ENCODE peak calls at places on chromosomes 7 and 10, in eight cellular contexts. W is spleen, E is BJ, Y is uterus, K is thyroid gland, R is IMR-90, F is endodermal cell, U is tibial artery. G is an unnamed sample. For H3K36me3, the result is how much of the 10 kb centered on the place peaks cover.

GRCh38 chr7:124390301-124390700 is 357.4 kb upstream of the TMEM229A start:
- DNase-seq in W (no peak), E (no peak), Y (no peak), K (no peak), R (no peak), F (no peak), U (no peak), G (no peak)

GRCh38 chr7:100895956-100896742 is 461 bp upstream of the ACHE start:
- DNase-seq in W (peak), E (no peak), Y (no peak), K (peak), R (no peak), F (peak), U (no peak), G (peak)

GRCh38 chr10:119706521-119707278 is 19.1 kb upstream of the INPP5F start:
- DNase-seq in W (no peak), E (no peak), Y (no peak), K (no peak), R (no peak), F (peak), U (no peak), G (no peak)

GRCh38 chr7:99860281-99861127 is 16.3 kb downstream of the OR2AE1 start:
- DNase-seq in W (no peak), E (peak), Y (no peak), K (no peak), R (peak), F (no peak), U (peak), G (no peak)

GRCh38 chr7:35869810-35870209 is 69.0 kb downstream of the SEPTIN7 start:
- DNase-seq in W (no peak), E (peak), Y (no peak), K (no peak), R (peak), F (no peak), U (no peak), G (no peak)

GRCh38 chr7:155471728-155472127 is 13.8 kb downstream of the EN2 start:
- DNase-seq in W (no peak), E (no peak), Y (no peak), K (no peak), R (no peak), F (peak), U (no peak), G (no peak)

GRCh38 chr10:7928511-7928910 is 110.2 kb downstream of the TAF3 start:
- DNase-seq in W (no peak), E (no peak), Y (no peak), K (no peak), R (no peak), F (no peak), U (no peak), G (no peak)

GRCh38 chr10:73876157-73876556 is 1.8 kb upstream of the CAMK2G start:
- DNase-seq in W (peak), E (no peak), Y (no peak), K (no peak), R (no peak), F (peak), U (no peak), G (no peak)

GRCh38 chr10:72110677-72111401 is 22.5 kb upstream of the SPOCK2 start:
- DNase-seq in W (no peak), E (no peak), Y (no peak), K (no peak), R (no peak), F (no peak), U (no peak), G (no peak)

GRCh38 chr7:43647314-43647691 is 64.4 kb downstream of the STK17A start:
- DNase-seq in W (no peak), E (no peak), Y (peak), K (no peak), R (peak), F (peak), U (no peak), G (no peak)

GRCh38 chr10:14880201-14880600 is 1.5 kb downstream of the SUV39H2 start:
- DNase-seq in W (no peak), E (no peak), Y (no peak), K (no peak), R (no peak), F (peak), U (no peak), G (no peak)

GRCh38 chr10:86256690-86257315 is 109.8 kb downstream of the GRID1 start:
- DNase-seq in W (no peak), E (no peak), Y (no peak), K (no peak), R (no peak), F (peak), U (no peak), G (no peak)

GRCh38 chr10:79202188-79203013 is 133.6 kb downstream of the ZMIZ1 start:
- DNase-seq in W (peak), E (no peak), Y (no peak), K (peak), R (peak), F (peak), U (no peak), G (no peak)

GRCh38 chr10:123897146-123897545 is 5.5 kb upstream of the CPXM2 start:
- DNase-seq in W (no peak), E (no peak), Y (no peak), K (no peak), R (no peak), F (peak), U (no peak), G (no peak)

GRCh38 chr7:142860968-142861367 is 6.1 kb downstream of the EPHB6 start:
- DNase-seq in W (no peak), E (no peak), Y (no peak), K (no peak), R (no peak), F (peak), U (no peak), G (no peak)

GRCh38 chr7:37318541-37318940 is 130.1 kb downstream of the ELMO1 start:
- DNase-seq in W (no peak), E (no peak), Y (no peak), K (no peak), R (no peak), F (no peak), U (no peak), G (no peak)

GRCh38 chr7:37320840-37321468 is 127.7 kb downstream of the ELMO1 start:
- DNase-seq in W (no peak), E (no peak), Y (no peak), K (no peak), R (no peak), F (no peak), U (no peak), G (no peak)

GRCh38 chr7:37323912-37324430 is 124.7 kb downstream of the ELMO1 start:
- DNase-seq in W (no peak), E (no peak), Y (no peak), K (no peak), R (no peak), F (no peak), U (no peak), G (no peak)

GRCh38 chr7:37320140-37320839 is 128.4 kb downstream of the ELMO1 start:
- DNase-seq in W (no peak), E (no peak), Y (no peak), K (no peak), R (no peak), F (no peak), U (no peak), G (no peak)

DNA sequence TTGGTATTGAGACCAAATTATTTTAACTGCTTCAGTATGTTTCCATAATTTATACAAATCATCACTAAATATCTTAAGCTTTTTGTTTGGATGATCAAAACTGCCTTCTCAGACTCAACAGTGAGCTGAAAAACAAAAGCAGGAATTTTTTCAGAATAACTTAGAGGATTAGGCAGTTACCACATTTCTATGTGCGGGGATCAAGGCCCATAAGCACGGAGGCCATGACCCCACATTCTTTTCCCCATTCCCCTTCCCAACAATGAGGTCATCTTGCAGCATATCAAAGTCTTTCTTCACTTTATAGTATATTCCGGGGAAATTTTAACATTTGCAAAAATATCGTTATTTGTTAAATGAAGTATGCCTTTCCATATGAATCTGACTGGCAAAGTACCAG is 125.8 kb downstream of the ELMO1 start:
- DNase-seq in W (no peak), E (no peak), Y (no peak), K (no peak), R (no peak), F (no peak), U (no peak), G (no peak)
- H3K36me3 ChIP-seq in W (under half), E (under half), Y (under half), K (under half), R (under half), F (under half), U (under half), G (under half)

GRCh38 chr7:44884553-44885393 is 557 bp downstream of the PURB start:
- DNase-seq in W (peak), E (no peak), Y (peak), K (peak), R (peak), F (peak), U (peak), G (peak)

GRCh38 chr7:44881610-44882009 is 3.7 kb downstream of the PURB start:
- DNase-seq in W (no peak), E (no peak), Y (no peak), K (no peak), R (peak), F (no peak), U (no peak), G (no peak)

GRCh38 chr7:44881066-44881600 is 4.2 kb downstream of the PURB start:
- DNase-seq in W (no peak), E (no peak), Y (no peak), K (no peak), R (no peak), F (no peak), U (no peak), G (no peak)

GRCh38 chr7:44883961-44884360 is 1.4 kb downstream of the PURB start:
- DNase-seq in W (no peak), E (no peak), Y (no peak), K (no peak), R (no peak), F (no peak), U (no peak), G (no peak)

GRCh38 chr7:44882899-44883298 is 2.4 kb downstream of the PURB start:
- DNase-seq in W (no peak), E (no peak), Y (no peak), K (no peak), R (peak), F (no peak), U (no peak), G (no peak)
- H3K36me3 ChIP-seq in W (under half), E (under half), Y (under half), K (under half), R (under half), F (half or more), U (under half), G (under half)

GRCh38 chr10:111384556-111384955 is 307.7 kb downstream of the ADRA2A start:
- DNase-seq in W (no peak), E (no peak), Y (no peak), K (no peak), R (no peak), F (no peak), U (no peak), G (no peak)
- H3K36me3 ChIP-seq in W (under half), E (under half), Y (under half), K (under half), R (under half), F (under half), U (under half), G (under half)

GRCh38 chr10:97380513-97380912 is 20.6 kb downstream of the RRP12 start:
- DNase-seq in W (no peak), E (no peak), Y (no peak), K (no peak), R (no peak), F (peak), U (no peak), G (no peak)

GRCh38 chr10:97372233-97372875 is 28.8 kb downstream of the RRP12 start:
- DNase-seq in W (peak), E (no peak), Y (no peak), K (no peak), R (no peak), F (no peak), U (no peak), G (no peak)

GRCh38 chr10:97373456-97373855 is 27.7 kb downstream of the RRP12 start:
- DNase-seq in W (peak), E (no peak), Y (no peak), K (no peak), R (no peak), F (no peak), U (no peak), G (no peak)

GRCh38 chr10:97378933-97379921 is 21.9 kb downstream of the RRP12 start:
- DNase-seq in W (peak), E (no peak), Y (no peak), K (no peak), R (no peak), F (peak), U (no peak), G (no peak)

GRCh38 chr10:97376413-97376812 is 24.7 kb downstream of the RRP12 start:
- DNase-seq in W (peak), E (no peak), Y (no peak), K (no peak), R (no peak), F (no peak), U (no peak), G (no peak)
- H3K36me3 ChIP-seq in W (half or more), E (under half), Y (under half), K (under half), R (under half), F (under half), U (half or more), G (half or more)

GRCh38 chr7:843230-843629 is 11.0 kb downstream of the SUN1 start:
- DNase-seq in W (peak), E (no peak), Y (no peak), K (no peak), R (no peak), F (no peak), U (no peak), G (no peak)

GRCh38 chr7:837001-837400 is 4.7 kb downstream of the SUN1 start:
- DNase-seq in W (peak), E (no peak), Y (no peak), K (no peak), R (no peak), F (no peak), U (peak), G (no peak)

GRCh38 chr7:841943-842342 is 9.7 kb downstream of the SUN1 start:
- DNase-seq in W (peak), E (no peak), Y (no peak), K (no peak), R (no peak), F (no peak), U (no peak), G (no peak)

GRCh38 chr7:842436-843031 is 10.3 kb downstream of the SUN1 start:
- DNase-seq in W (peak), E (no peak), Y (peak), K (no peak), R (no peak), F (no peak), U (no peak), G (no peak)

DNA sequence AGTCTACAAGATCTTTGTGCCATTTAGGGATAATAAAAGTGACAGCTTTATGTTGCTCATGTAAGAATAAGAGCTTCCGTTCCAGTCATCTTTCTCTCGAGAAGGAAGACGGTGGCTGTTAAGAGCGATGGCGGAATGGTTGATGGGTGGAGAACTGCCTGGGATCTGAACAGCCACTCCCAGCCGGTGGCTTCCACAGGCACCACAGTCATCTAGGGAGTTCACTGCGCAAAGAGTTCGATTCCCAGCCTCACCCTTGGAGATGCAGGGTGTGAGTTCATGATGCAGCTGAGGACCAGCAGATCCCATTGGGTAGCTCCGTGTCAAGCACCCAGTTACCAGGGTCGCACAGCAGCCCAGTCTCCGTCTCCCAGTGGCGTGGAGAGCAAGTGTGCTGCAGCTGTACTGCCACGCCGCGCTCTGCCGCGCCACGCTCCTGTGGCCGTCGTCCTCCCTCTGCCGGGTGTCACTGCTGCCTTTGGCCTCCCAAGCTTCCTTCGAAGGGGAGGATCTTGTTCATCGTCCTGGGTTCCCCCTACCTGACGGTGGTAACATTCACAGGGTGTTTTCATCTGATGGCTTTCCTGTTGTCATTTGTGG is 7.8 kb downstream of the SUN1 start:
- DNase-seq in W (peak), E (no peak), Y (no peak), K (no peak), R (no peak), F (no peak), U (no peak), G (no peak)
- H3K36me3 ChIP-seq in W (half or more), E (under half), Y (under half), K (under half), R (half or more), F (half or more), U (half or more), G (half or more)

DNA sequence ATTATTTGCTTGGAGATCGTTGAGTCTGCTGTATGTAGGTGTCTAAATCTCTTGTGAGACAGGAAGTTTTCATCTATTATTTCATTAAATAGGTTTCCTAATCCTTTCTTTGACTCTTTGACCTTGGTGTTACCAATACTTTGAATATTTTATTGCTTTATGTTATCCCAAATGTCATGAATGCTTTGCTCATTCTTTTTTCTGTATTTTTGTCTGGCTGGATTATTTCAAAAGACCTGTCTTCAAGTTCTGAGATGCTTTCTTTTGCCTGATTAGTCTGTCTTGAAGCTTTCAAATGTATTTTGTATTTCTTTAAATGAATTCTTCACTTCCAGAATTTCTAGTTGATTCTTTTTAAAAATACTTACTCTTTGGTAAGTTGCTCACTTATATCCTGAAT is 27.3 kb downstream of the UBE3C start:
- DNase-seq in W (no peak), E (no peak), Y (no peak), K (no peak), R (no peak), F (no peak), U (no peak), G (no peak)
- H3K36me3 ChIP-seq in W (half or more), E (under half), Y (under half), K (under half), R (under half), F (half or more), U (half or more), G (under half)

G was measured in gastrocnemius medialis.